ENCODE peak calls at places on chromosomes 13 and 19, in seven cellular contexts. One of them, this sample, is unnamed.

GRCh38 chr13:83229574-83230300 is 652.5 kb downstream of the SLITRK1 start:
- DNase-seq in cardiac fibroblast: peak
- DNase-seq in HCT116: no peak
- DNase-seq in foreskin fibroblast: peak
- DNase-seq in tibial artery: no peak
- DNase-seq in fibroblast of pulmonary artery: peak
- DNase-seq in astrocyte of the spinal cord: no peak
- DNase-seq in this sample: no peak

GRCh38 chr13:28671393-28671792 is 12.5 kb downstream of the POMP start:
- DNase-seq in fibroblast of pulmonary artery: no peak
- DNase-seq in HCT116: no peak
- DNase-seq in foreskin fibroblast: no peak
- DNase-seq in astrocyte of the spinal cord: no peak
- DNase-seq in tibial artery: no peak
- DNase-seq in cardiac fibroblast: no peak
- DNase-seq in this sample: no peak

GRCh38 chr19:48511800-48512503 is at the start of gene LMTK3:
- DNase-seq in HCT116: no peak
- DNase-seq in tibial artery: no peak
- DNase-seq in fibroblast of pulmonary artery: peak
- DNase-seq in foreskin fibroblast: peak
- DNase-seq in astrocyte of the spinal cord: no peak
- DNase-seq in cardiac fibroblast: peak
- DNase-seq in this sample: no peak

GRCh38 chr13:53250272-53250875 is 221.8 kb downstream of the OLFM4 start:
- DNase-seq in HCT116: peak
- DNase-seq in fibroblast of pulmonary artery: peak
- DNase-seq in tibial artery: no peak
- DNase-seq in astrocyte of the spinal cord: peak
- DNase-seq in cardiac fibroblast: peak
- DNase-seq in foreskin fibroblast: peak
- DNase-seq in this sample: peak

GRCh38 chr19:14519860-14520407 is 1.7 kb upstream of the DNAJB1 start:
- DNase-seq in foreskin fibroblast: peak
- DNase-seq in tibial artery: no peak
- DNase-seq in fibroblast of pulmonary artery: peak
- DNase-seq in astrocyte of the spinal cord: peak
- DNase-seq in HCT116: peak
- DNase-seq in cardiac fibroblast: peak
- DNase-seq in this sample: no peak

GRCh38 chr13:107144432-107144831 is 576.5 kb upstream of the ARGLU1 start:
- DNase-seq in astrocyte of the spinal cord: peak
- DNase-seq in cardiac fibroblast: peak
- DNase-seq in tibial artery: no peak
- DNase-seq in fibroblast of pulmonary artery: peak
- DNase-seq in HCT116: no peak
- DNase-seq in foreskin fibroblast: peak
- DNase-seq in this sample: peak

GRCh38 chr19:10662384-10663251 is 8.5 kb downstream of the ILF3 start:
- DNase-seq in fibroblast of pulmonary artery: peak
- DNase-seq in foreskin fibroblast: no peak
- DNase-seq in HCT116: no peak
- DNase-seq in cardiac fibroblast: peak
- DNase-seq in astrocyte of the spinal cord: no peak
- DNase-seq in tibial artery: no peak
- DNase-seq in this sample: no peak

GRCh38 chr13:75178436-75178835 is 303.5 kb downstream of the TBC1D4 start:
- DNase-seq in foreskin fibroblast: no peak
- DNase-seq in astrocyte of the spinal cord: no peak
- DNase-seq in fibroblast of pulmonary artery: no peak
- DNase-seq in tibial artery: no peak
- DNase-seq in cardiac fibroblast: no peak
- DNase-seq in HCT116: no peak
- DNase-seq in this sample: no peak

GRCh38 chr13:40251343-40252032 is 415.0 kb downstream of the FOXO1 start:
- DNase-seq in fibroblast of pulmonary artery: peak
- DNase-seq in tibial artery: no peak
- DNase-seq in astrocyte of the spinal cord: no peak
- DNase-seq in HCT116: no peak
- DNase-seq in foreskin fibroblast: peak
- DNase-seq in cardiac fibroblast: peak
- DNase-seq in this sample: peak

GRCh38 chr13:76864259-76864658 is 21.9 kb downstream of the KCTD12 start:
- DNase-seq in foreskin fibroblast: no peak
- DNase-seq in cardiac fibroblast: no peak
- DNase-seq in astrocyte of the spinal cord: no peak
- DNase-seq in HCT116: no peak
- DNase-seq in tibial artery: no peak
- DNase-seq in fibroblast of pulmonary artery: no peak
- DNase-seq in this sample: no peak

GRCh38 chr13:39893808-39894207 is 238.3 kb downstream of the COG6 start:
- DNase-seq in tibial artery: no peak
- DNase-seq in cardiac fibroblast: peak
- DNase-seq in astrocyte of the spinal cord: no peak
- DNase-seq in fibroblast of pulmonary artery: no peak
- DNase-seq in HCT116: no peak
- DNase-seq in foreskin fibroblast: no peak
- DNase-seq in this sample: no peak

GRCh38 chr13:113489549-113490495 is 689 bp downstream of the DCUN1D2 start:
- DNase-seq in fibroblast of pulmonary artery: peak
- DNase-seq in cardiac fibroblast: peak
- DNase-seq in foreskin fibroblast: peak
- DNase-seq in astrocyte of the spinal cord: peak
- DNase-seq in HCT116: no peak
- DNase-seq in tibial artery: no peak
- DNase-seq in this sample: peak

GRCh38 chr13:114338959-114339358 is 24.7 kb downstream of the CHAMP1 start:
- DNase-seq in astrocyte of the spinal cord: no peak
- DNase-seq in tibial artery: no peak
- DNase-seq in foreskin fibroblast: no peak
- DNase-seq in HCT116: no peak
- DNase-seq in cardiac fibroblast: no peak
- DNase-seq in fibroblast of pulmonary artery: no peak
- DNase-seq in this sample: no peak

GRCh38 chr13:48094781-48095502 is at the start of gene MED4:
- DNase-seq in HCT116: peak
- DNase-seq in tibial artery: peak
- DNase-seq in fibroblast of pulmonary artery: peak
- DNase-seq in foreskin fibroblast: peak
- DNase-seq in cardiac fibroblast: peak
- DNase-seq in astrocyte of the spinal cord: peak
- DNase-seq in this sample: peak

GRCh38 chr19:56707821-56708220 is 36.3 kb upstream of the ZNF835 start:
- DNase-seq in cardiac fibroblast: no peak
- DNase-seq in HCT116: no peak
- DNase-seq in astrocyte of the spinal cord: no peak
- DNase-seq in fibroblast of pulmonary artery: no peak
- DNase-seq in foreskin fibroblast: no peak
- DNase-seq in tibial artery: no peak
- DNase-seq in this sample: no peak

GRCh38 chr13:39773833-39774232 is 118.4 kb downstream of the COG6 start:
- DNase-seq in tibial artery: no peak
- DNase-seq in HCT116: no peak
- DNase-seq in foreskin fibroblast: peak
- DNase-seq in fibroblast of pulmonary artery: peak
- DNase-seq in cardiac fibroblast: peak
- DNase-seq in astrocyte of the spinal cord: peak
- DNase-seq in this sample: peak

GRCh38 chr19:55487884-55488687 is at the start of gene SSC5D:
- DNase-seq in astrocyte of the spinal cord: peak
- DNase-seq in cardiac fibroblast: peak
- DNase-seq in tibial artery: no peak
- DNase-seq in fibroblast of pulmonary artery: peak
- DNase-seq in HCT116: no peak
- DNase-seq in foreskin fibroblast: peak
- DNase-seq in this sample: peak

GRCh38 chr19:54464044-54464623 is 556 bp upstream of the LENG9 start:
- DNase-seq in astrocyte of the spinal cord: peak
- DNase-seq in cardiac fibroblast: peak
- DNase-seq in fibroblast of pulmonary artery: peak
- DNase-seq in HCT116: peak
- DNase-seq in tibial artery: peak
- DNase-seq in foreskin fibroblast: peak
- DNase-seq in this sample: peak

GRCh38 chr13:110415669-110416068 is 108.6 kb downstream of the COL4A2 start:
- DNase-seq in foreskin fibroblast: peak
- DNase-seq in HCT116: peak
- DNase-seq in tibial artery: no peak
- DNase-seq in cardiac fibroblast: no peak
- DNase-seq in astrocyte of the spinal cord: no peak
- DNase-seq in fibroblast of pulmonary artery: no peak
- DNase-seq in this sample: no peak

GRCh38 chr19:55563261-55563690 is 17.4 kb downstream of the ZNF579 start:
- DNase-seq in HCT116: no peak
- DNase-seq in fibroblast of pulmonary artery: peak
- DNase-seq in astrocyte of the spinal cord: no peak
- DNase-seq in foreskin fibroblast: peak
- DNase-seq in tibial artery: no peak
- DNase-seq in cardiac fibroblast: peak
- DNase-seq in this sample: peak

GRCh38 chr13:24071016-24071415 is 89.5 kb upstream of the SPATA13 start:
- DNase-seq in cardiac fibroblast: no peak
- DNase-seq in astrocyte of the spinal cord: no peak
- DNase-seq in HCT116: no peak
- DNase-seq in tibial artery: no peak
- DNase-seq in foreskin fibroblast: no peak
- DNase-seq in fibroblast of pulmonary artery: no peak
- DNase-seq in this sample: no peak

GRCh38 chr13:108859202-108860012 is 230.0 kb downstream of the MYO16 start:
- DNase-seq in foreskin fibroblast: peak
- DNase-seq in tibial artery: no peak
- DNase-seq in astrocyte of the spinal cord: peak
- DNase-seq in cardiac fibroblast: peak
- DNase-seq in fibroblast of pulmonary artery: peak
- DNase-seq in HCT116: no peak
- DNase-seq in this sample: peak

DNA sequence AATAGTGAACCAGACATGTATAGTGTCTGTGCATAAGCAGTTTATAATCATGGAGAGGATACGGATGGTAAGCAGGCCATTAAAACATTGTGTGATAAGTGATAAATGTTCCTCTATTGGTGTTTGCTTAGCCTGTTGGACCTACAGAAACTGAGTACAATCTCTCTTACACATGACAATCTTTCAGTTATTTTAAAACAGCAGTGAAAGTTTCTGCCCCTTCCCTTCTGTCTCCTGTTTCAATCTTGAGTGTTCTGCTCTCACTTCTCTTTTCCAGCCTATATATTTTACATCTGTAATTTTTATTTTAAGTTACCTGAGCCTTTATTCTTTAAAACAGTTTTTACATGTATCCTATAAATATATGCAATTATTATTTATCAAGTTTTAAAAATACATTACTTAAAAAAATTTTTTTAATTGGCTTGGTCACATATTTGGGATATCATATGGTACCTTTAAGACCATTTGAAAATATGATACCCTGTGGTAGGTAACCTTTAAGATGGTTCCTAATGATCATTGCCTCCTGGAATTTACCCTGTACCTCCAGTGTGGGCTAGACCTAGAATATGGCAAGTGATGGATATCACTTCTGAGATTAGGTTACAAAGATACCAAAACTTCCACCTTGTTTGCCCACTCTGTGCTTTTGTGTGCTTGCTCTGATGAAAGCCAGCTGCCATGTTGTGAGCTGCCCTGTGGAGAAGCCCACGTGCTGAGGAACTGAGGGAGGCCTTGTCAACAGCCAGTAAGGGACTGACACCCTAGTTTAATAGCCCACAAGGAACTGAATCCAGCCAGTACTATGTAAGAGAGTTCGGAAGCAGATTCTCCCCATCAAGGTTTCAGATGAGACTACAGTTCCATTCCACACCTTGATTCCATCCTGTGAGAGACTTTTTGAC is 99.3 kb downstream of the DHRS12 start:
- DNase-seq in HCT116: no peak
- DNase-seq in astrocyte of the spinal cord: no peak
- DNase-seq in cardiac fibroblast: no peak
- DNase-seq in foreskin fibroblast: no peak
- DNase-seq in fibroblast of pulmonary artery: no peak
- DNase-seq in tibial artery: no peak
- DNase-seq in this sample: no peak
- H3K4me3 ChIP-seq in HCT116: no peak
- H3K4me3 ChIP-seq in astrocyte of the spinal cord: no peak
- H3K4me3 ChIP-seq in cardiac fibroblast: no peak
- H3K4me3 ChIP-seq in foreskin fibroblast: no peak
- H3K4me3 ChIP-seq in fibroblast of pulmonary artery: no peak
- H3K4me3 ChIP-seq in tibial artery: no peak
- H3K4me3 ChIP-seq in this sample: no peak

GRCh38 chr13:38687246-38688229 is 661 bp downstream of the FREM2 start:
- DNase-seq in HCT116: no peak
- DNase-seq in astrocyte of the spinal cord: peak
- DNase-seq in foreskin fibroblast: peak
- DNase-seq in fibroblast of pulmonary artery: no peak
- DNase-seq in tibial artery: no peak
- DNase-seq in cardiac fibroblast: no peak
- DNase-seq in this sample: peak

GRCh38 chr13:38688674-38689073 is 1.8 kb downstream of the FREM2 start:
- DNase-seq in cardiac fibroblast: no peak
- DNase-seq in tibial artery: no peak
- DNase-seq in fibroblast of pulmonary artery: no peak
- DNase-seq in astrocyte of the spinal cord: no peak
- DNase-seq in HCT116: no peak
- DNase-seq in foreskin fibroblast: peak
- DNase-seq in this sample: no peak

GRCh38 chr13:38684714-38685113 is 2.2 kb upstream of the FREM2 start:
- DNase-seq in fibroblast of pulmonary artery: no peak
- DNase-seq in HCT116: no peak
- DNase-seq in astrocyte of the spinal cord: no peak
- DNase-seq in cardiac fibroblast: no peak
- DNase-seq in tibial artery: no peak
- DNase-seq in foreskin fibroblast: no peak
- DNase-seq in this sample: no peak

GRCh38 chr13:38685974-38686571 is 804 bp upstream of the FREM2 start:
- DNase-seq in tibial artery: no peak
- DNase-seq in HCT116: no peak
- DNase-seq in fibroblast of pulmonary artery: peak
- DNase-seq in astrocyte of the spinal cord: peak
- DNase-seq in foreskin fibroblast: peak
- DNase-seq in cardiac fibroblast: no peak
- DNase-seq in this sample: peak

GRCh38 chr13:38686635-38687245 is at the start of gene FREM2:
- DNase-seq in foreskin fibroblast: peak
- DNase-seq in tibial artery: no peak
- DNase-seq in cardiac fibroblast: no peak
- DNase-seq in astrocyte of the spinal cord: peak
- DNase-seq in HCT116: no peak
- DNase-seq in fibroblast of pulmonary artery: peak
- DNase-seq in this sample: peak
- H3K4me3 ChIP-seq in foreskin fibroblast: no peak
- H3K4me3 ChIP-seq in tibial artery: peak
- H3K4me3 ChIP-seq in cardiac fibroblast: peak
- H3K4me3 ChIP-seq in astrocyte of the spinal cord: peak
- H3K4me3 ChIP-seq in HCT116: no peak
- H3K4me3 ChIP-seq in fibroblast of pulmonary artery: peak
- H3K4me3 ChIP-seq in this sample: peak

GRCh38 chr13:32117696-32118095 is 86.1 kb downstream of the FRY start:
- DNase-seq in fibroblast of pulmonary artery: no peak
- DNase-seq in astrocyte of the spinal cord: no peak
- DNase-seq in tibial artery: peak
- DNase-seq in HCT116: no peak
- DNase-seq in foreskin fibroblast: no peak
- DNase-seq in cardiac fibroblast: no peak
- DNase-seq in this sample: peak
- H3K4me3 ChIP-seq in fibroblast of pulmonary artery: no peak
- H3K4me3 ChIP-seq in astrocyte of the spinal cord: no peak
- H3K4me3 ChIP-seq in tibial artery: no peak
- H3K4me3 ChIP-seq in HCT116: no peak
- H3K4me3 ChIP-seq in foreskin fibroblast: no peak
- H3K4me3 ChIP-seq in cardiac fibroblast: no peak
- H3K4me3 ChIP-seq in this sample: no peak

GRCh38 chr13:42769650-42770049 is 11.7 kb upstream of the FAM216B start:
- DNase-seq in tibial artery: no peak
- DNase-seq in HCT116: no peak
- DNase-seq in fibroblast of pulmonary artery: no peak
- DNase-seq in foreskin fibroblast: no peak
- DNase-seq in cardiac fibroblast: no peak
- DNase-seq in astrocyte of the spinal cord: no peak
- DNase-seq in this sample: no peak
- H3K4me3 ChIP-seq in tibial artery: no peak
- H3K4me3 ChIP-seq in HCT116: no peak
- H3K4me3 ChIP-seq in fibroblast of pulmonary artery: no peak
- H3K4me3 ChIP-seq in foreskin fibroblast: no peak
- H3K4me3 ChIP-seq in cardiac fibroblast: no peak
- H3K4me3 ChIP-seq in astrocyte of the spinal cord: no peak
- H3K4me3 ChIP-seq in this sample: no peak

This sample was measured in choroid plexus epithelial cell.